ENCODE peak calls at places on chromosomes 12 and 14, in four cellular contexts. Q, Y, E and K are unnamed samples.

GRCh38 chr14:75851574-75851866 is 130.3 kb downstream of the TGFB3 start:
- DNase-seq in Q (no peak), Y (no peak), E (no peak), K (no peak)

GRCh38 chr12:53324113-53324778 is 2.8 kb upstream of the AAAS start:
- DNase-seq in Q (no peak), Y (no peak), E (peak), K (no peak)

GRCh38 chr14:67477926-67478915 is 10.3 kb downstream of the TMEM229B start:
- DNase-seq in Q (no peak), Y (no peak), E (no peak), K (no peak)

GRCh38 chr14:103136076-103136340 is 12.7 kb downstream of the TNFAIP2 start:
- DNase-seq in Q (no peak), Y (no peak), E (no peak), K (no peak)

GRCh38 chr12:5900533-5901255 is 44.4 kb downstream of the ANO2 start:
- DNase-seq in Q (no peak), Y (no peak), E (no peak), K (no peak)

GRCh38 chr14:105881021-105881930 is 354.9 kb downstream of the TMEM121 start:
- DNase-seq in Q (no peak), Y (no peak), E (no peak), K (no peak)

GRCh38 chr14:61397607-61398006 is 76.2 kb downstream of the PRKCH start:
- DNase-seq in Q (no peak), Y (no peak), E (no peak), K (no peak)

GRCh38 chr12:20264608-20265114 is 103.7 kb upstream of the PDE3A start:
- DNase-seq in Q (peak), Y (peak), E (no peak), K (no peak)

GRCh38 chr12:96140110-96140509 is 54.1 kb upstream of the ELK3 start:
- DNase-seq in Q (peak), Y (no peak), E (no peak), K (no peak)
- H3K4me2 ChIP-seq in Q (no peak), Y (no peak), E (no peak), K (no peak)

GRCh38 chr12:65764325-65764724 is 60.0 kb upstream of the HMGA2 start:
- DNase-seq in Q (no peak), Y (no peak), E (no peak), K (no peak)
- H3K4me2 ChIP-seq in Q (no peak), Y (no peak), E (no peak), K (no peak)

DNA sequence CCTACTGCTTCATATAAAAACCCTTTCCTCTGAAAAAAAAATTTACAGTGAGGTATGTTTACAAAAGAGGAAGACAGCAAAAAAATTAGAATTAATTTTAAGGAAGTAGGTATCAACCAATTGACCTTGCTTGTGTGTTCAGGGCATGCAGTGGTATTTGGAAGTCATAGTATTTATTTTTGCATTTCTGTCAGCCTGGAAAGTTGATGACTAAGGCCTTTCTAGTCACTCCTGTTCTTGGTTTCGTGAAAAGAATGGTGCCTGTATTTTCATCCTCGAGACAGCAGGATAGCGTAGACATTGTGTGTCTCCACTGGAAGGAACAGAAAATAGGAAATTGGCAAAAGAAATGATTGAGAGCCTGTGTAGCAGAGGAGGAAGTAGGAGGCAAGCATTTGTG is 24.5 kb downstream of the SLC16A7 start:
- DNase-seq in Q (no peak), Y (no peak), E (no peak), K (peak)
- H3K4me2 ChIP-seq in Q (peak), Y (no peak), E (no peak), K (no peak)

DNA sequence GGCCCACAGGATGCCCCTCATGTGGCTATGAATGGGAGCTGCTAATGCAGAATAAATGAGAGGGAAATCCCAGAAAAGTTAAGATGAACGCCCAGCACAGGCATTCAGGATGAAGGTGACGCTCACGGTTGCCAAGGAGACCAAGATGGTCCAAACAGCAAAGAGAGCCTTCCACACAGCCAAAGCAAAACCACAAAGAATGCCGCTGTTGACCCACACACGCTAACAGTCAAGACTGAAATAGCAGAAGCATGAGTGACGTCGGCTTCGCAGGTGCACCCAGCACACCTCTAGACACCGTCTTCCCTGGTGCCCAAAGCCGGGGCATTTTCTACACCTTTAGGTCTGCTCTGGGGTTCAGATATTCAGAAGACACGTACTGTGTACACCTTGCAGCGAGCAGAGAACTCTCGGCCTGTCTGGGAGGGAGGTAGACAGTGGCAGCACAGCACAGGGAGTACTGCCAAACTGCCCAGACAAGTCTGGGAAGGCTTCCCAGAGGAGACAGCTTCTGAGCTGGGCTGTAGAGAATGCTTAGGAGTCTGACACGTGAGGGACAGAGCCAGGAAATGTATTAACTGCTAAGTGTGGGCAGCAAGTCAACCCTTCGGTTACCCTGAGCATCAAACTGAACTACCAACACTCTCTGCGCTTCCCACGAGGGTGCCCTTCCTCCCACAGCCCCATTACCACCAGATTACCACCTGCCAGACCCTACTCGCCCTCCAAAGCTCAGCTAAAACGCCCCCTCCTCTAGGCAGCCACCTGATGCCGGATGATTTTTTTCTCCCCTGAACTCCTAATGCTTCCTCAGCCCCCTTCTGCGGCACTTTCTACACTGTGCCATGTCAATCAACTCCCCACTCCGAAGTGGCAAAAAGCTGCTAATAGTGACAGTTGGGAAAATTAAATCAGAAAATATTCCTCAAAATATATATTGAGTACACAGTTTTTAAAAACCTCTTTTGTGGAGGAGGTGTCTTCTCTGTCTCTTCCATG is 50.1 kb downstream of the CCDC88C start:
- DNase-seq in Q (peak), Y (peak), E (peak), K (peak)
- H3K4me2 ChIP-seq in Q (no peak), Y (no peak), E (peak), K (no peak)

GRCh38 chr12:9794484-9795063 is 32.7 kb upstream of the KLRF1 start:
- DNase-seq in Q (no peak), Y (no peak), E (no peak), K (peak)
- H3K4me2 ChIP-seq in Q (no peak), Y (no peak), E (peak), K (peak)

GRCh38 chr12:105164068-105164467 is 56.5 kb downstream of the WASHC4 start:
- DNase-seq in Q (no peak), Y (no peak), E (no peak), K (no peak)

GRCh38 chr12:105168006-105168405 is 60.5 kb downstream of the WASHC4 start:
- DNase-seq in Q (no peak), Y (no peak), E (no peak), K (no peak)

GRCh38 chr12:105170139-105170538 is 62.6 kb downstream of the WASHC4 start:
- DNase-seq in Q (no peak), Y (no peak), E (no peak), K (no peak)

GRCh38 chr12:105166736-105167135 is 59.2 kb downstream of the WASHC4 start:
- DNase-seq in Q (peak), Y (no peak), E (no peak), K (no peak)

GRCh38 chr12:105167346-105167745 is 59.8 kb downstream of the WASHC4 start:
- DNase-seq in Q (peak), Y (no peak), E (no peak), K (no peak)
- H3K4me2 ChIP-seq in Q (no peak), Y (no peak), E (no peak), K (no peak)

DNA sequence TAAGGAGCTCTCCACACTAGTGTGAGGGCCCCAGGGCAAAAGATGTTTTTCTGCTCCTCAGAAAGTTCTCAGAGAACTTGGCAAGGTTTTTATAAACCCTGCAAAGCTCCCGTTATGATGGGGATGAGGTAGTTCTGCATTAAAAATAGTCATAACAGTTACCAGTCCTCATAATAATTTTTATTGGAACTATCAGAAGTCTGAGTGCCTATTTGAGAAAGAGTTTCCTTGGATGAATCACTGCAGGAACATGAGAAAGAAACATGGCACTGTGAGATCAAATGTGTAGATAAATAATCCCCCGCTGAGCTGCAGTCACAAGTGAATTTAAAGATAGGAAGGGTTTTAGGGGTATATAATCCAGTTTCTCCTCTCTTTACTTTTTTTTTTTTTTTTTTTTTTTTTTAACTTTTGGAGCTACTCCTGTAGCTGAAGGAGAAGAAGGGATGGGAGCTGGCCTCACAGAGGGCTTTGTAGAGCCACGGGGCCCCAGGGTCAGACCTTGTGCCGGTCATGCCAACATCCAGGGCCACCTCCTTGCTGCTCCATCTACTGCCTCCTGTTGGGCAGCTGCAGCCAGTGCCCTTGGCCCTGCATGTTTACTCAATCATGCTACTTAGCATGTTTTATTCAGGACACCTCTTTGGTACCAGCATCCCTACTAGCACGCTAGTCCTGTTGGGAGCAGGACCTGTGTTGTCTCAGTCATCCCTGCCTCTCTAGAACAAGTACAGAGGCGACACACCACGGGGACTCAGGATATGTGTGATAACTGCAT is 39.5 kb downstream of the EVL start:
- DNase-seq in Q (peak), Y (no peak), E (no peak), K (peak)
- H3K4me2 ChIP-seq in Q (no peak), Y (peak), E (no peak), K (no peak)

DNA sequence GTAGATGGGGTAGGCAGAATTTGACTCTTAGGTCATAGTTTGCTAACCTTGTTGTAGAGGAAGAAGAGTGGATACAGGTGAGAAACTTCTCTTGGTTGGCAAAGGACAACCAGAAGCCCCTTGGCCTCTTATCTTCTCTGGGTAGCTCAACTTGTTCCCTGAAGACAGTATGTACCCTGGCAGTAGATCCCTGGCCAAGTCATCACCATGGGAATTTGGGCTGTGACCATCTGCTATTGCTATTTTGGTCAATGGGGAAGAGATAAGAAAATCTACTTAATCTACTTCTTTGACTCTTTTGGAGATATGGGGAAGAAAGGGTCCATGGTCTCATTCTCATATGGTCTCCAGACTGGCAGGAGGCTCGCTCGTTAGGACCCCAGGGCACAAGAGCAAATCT is 215.9 kb downstream of the PPM1H start:
- DNase-seq in Q (no peak), Y (no peak), E (no peak), K (no peak)
- H3K4me2 ChIP-seq in Q (no peak), Y (peak), E (no peak), K (no peak)